ENCODE peak calls at places on chromosomes 4 and X, in six cellular contexts. G is HFF-Myc, O is lower lobe of right lung, W is mammary epithelial cell, H is fibroblast of mammary gland, Z is IMR-90. E is an unnamed sample.
A peak's percentile ranks its signal among the peaks of the same experiment; 100 is the strongest.

GRCh38 chr4:147941373-147941772 is 209.5 kb downstream of the ARHGAP10 start:
- DNase-seq in G (no peak), O (no peak), W (no peak), H (no peak), Z (no peak), E (no peak)

GRCh38 chrX:138886769-138887168 is 175.3 kb upstream of the FGF13 start:
- DNase-seq in G (no peak), O (no peak), W (peak; percentile 73), H (peak; percentile 47), Z (no peak), E (no peak)

GRCh38 chr4:1246901-1247810 is 1.8 kb downstream of the CTBP1 start:
- DNase-seq in G (no peak), O (peak; percentile 50), W (peak; percentile 8), H (no peak), Z (no peak), E (peak; percentile 48)

GRCh38 chr4:10655968-10656367 is 28.6 kb downstream of the CLNK start:
- DNase-seq in G (peak; percentile 33), O (no peak), W (peak; percentile 52), H (peak; percentile 82), Z (peak; percentile 88), E (peak; percentile 62)

GRCh38 chrX:45758319-45758718 is 557.6 kb upstream of the DIPK2B start:
- DNase-seq in G (no peak), O (no peak), W (peak; percentile 89), H (peak; percentile 91), Z (peak; percentile 93), E (peak; percentile 75)

GRCh38 chrX:39580043-39580442 is 517.7 kb downstream of the BCOR start:
- DNase-seq in G (no peak), O (no peak), W (no peak), H (no peak), Z (no peak), E (no peak)

GRCh38 chr4:8110071-8110986 is 48.3 kb downstream of the ABLIM2 start:
- DNase-seq in G (no peak), O (no peak), W (peak; percentile 85), H (no peak), Z (no peak), E (no peak)

GRCh38 chrX:97685753-97686152 is 802.0 kb downstream of the RPA4 start:
- DNase-seq in G (no peak), O (no peak), W (peak; percentile 12), H (peak; percentile 44), Z (peak; percentile 40), E (peak; percentile 5)

GRCh38 chr4:155249036-155249566 is 40.7 kb downstream of the NPY2R start:
- DNase-seq in G (no peak), O (no peak), W (no peak), H (no peak), Z (no peak), E (no peak)

GRCh38 chr4:92521941-92522340 is 218.2 kb downstream of the GRID2 start:
- DNase-seq in G (no peak), O (no peak), W (no peak), H (no peak), Z (no peak), E (no peak)

DNA sequence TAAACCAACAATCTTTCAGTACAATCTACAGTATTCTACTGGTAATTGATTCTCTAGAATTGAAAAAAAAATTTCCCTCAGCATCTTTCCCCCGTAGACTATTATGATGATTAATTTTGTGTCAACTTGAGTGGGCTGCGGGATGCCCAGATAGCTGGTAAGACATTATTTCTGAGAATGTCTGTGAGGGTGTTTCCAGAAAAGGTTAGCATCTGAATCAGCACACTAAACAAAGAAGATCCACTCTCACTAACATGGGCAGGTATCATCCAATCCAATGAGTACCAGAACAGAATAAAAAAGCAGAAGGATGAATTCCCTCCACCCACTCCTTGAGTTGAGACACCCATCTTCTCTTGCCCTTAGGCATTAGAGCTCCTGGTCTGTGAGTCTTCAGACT is 186.1 kb upstream of the MAB21L2 start:
- DNase-seq in G (no peak), O (no peak), W (no peak), H (no peak), Z (no peak), E (no peak)
- H3K4me3 ChIP-seq in G (no peak overlapping the region), O (no peak overlapping the region), W (no peak overlapping the region), H (no peak overlapping the region), Z (no peak overlapping the region), E (no peak overlapping the region)

DNA sequence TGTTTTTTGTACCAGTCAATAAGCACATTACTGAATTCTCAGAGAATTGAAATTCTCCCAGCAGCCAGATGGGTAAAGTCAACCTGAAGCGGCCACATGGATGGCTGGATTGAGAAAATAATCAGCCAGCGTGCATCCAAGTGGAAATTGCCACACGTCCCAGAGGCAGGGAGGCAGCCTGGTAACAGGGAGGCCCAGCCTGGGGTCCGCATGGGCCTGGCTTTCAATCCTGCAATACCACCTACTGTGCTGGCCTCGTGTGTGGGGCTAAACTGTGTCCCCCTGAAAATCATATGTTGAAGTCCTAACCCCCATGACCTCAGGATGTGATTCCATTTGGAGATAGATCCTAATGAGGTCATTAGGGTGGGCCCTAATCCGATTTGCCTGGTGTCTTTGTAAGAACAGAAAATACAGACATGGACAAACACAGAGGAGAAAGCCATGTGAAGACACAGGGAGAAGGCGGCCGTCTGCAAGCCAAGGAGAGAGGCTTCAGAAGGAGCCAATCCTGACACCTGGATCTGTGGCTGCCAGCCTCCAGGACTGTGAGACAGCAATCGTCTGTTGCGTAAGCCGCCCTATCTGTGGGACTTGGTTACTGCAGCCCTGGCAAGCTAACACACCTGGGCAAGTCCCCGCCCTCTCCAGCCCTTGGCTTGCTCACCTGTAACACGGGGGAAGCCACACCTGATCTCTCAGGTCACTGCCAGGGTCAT is 90.3 kb downstream of the JAKMIP1 start:
- DNase-seq in G (no peak), O (no peak), W (peak; percentile 24), H (no peak), Z (no peak), E (no peak)
- TF ChIP-seq CTCF in G (no peak), O (peak; percentile 26), W (no peak), H (no peak), Z (no peak), E (no peak)

GRCh38 chr4:37666625-37667071 is 19.5 kb downstream of the RELL1 start:
- DNase-seq in G (peak; percentile 70), O (no peak), W (peak; percentile 92), H (peak; percentile 96), Z (peak; percentile 95), E (peak; percentile 88)
- H3K4me3 ChIP-seq in G (no peak overlapping the region), O (no peak overlapping the region), W (no peak overlapping the region), H (no peak overlapping the region), Z (no peak overlapping the region), E (no peak overlapping the region)

GRCh38 chrX:154323537-154323936 is 27.9 kb downstream of the TKTL1 start:
- DNase-seq in G (no peak), O (no peak), W (no peak), H (no peak), Z (no peak), E (no peak)

GRCh38 chrX:154322890-154323289 is 27.3 kb downstream of the TKTL1 start:
- DNase-seq in G (no peak), O (no peak), W (no peak), H (no peak), Z (no peak), E (no peak)

GRCh38 chrX:154320406-154320805 is 24.8 kb downstream of the TKTL1 start:
- DNase-seq in G (no peak), O (no peak), W (no peak), H (no peak), Z (no peak), E (no peak)

GRCh38 chrX:154321152-154321551 is 25.6 kb downstream of the TKTL1 start:
- DNase-seq in G (no peak), O (no peak), W (no peak), H (no peak), Z (no peak), E (no peak)

DNA sequence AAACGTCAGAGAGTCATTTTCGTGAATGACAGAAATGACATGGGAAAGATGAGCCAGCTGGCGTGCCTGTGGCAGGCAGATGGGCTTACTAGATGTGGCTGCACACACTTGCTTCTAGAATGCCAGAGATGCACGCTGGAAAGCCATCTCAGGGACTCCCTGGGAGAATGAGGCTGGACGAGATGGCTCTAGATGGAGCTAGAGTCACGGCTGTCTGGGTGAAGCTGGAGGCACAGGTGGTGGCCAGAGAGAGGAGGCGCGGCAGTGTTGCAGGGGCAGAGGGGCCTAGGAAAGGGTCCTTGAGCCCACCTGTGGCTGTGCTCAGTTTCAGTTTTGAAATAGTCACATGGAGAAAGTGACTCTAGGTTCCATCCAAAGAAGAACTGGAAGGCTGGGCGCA is 26.0 kb downstream of the TKTL1 start:
- DNase-seq in G (no peak), O (no peak), W (no peak), H (no peak), Z (no peak), E (peak; percentile 9)
- TF ChIP-seq CTCF in G (no peak), O (no peak), W (no peak), H (no peak), Z (peak; percentile 20), E (no peak)

GRCh38 chr4:183798921-183799307 is 106.2 kb upstream of the STOX2 start:
- DNase-seq in G (no peak), O (no peak), W (peak; percentile 6), H (no peak), Z (no peak), E (no peak)

GRCh38 chr4:183797445-183798248 is 107.5 kb upstream of the STOX2 start:
- DNase-seq in G (no peak), O (peak; percentile 71), W (peak; percentile 48), H (peak; percentile 20), Z (no peak), E (peak; percentile 8)

GRCh38 chr4:183797041-183797444 is 108.1 kb upstream of the STOX2 start:
- DNase-seq in G (no peak), O (peak; percentile 73), W (peak; percentile 32), H (no peak), Z (no peak), E (no peak)

GRCh38 chr4:183801460-183802168 is 103.5 kb upstream of the STOX2 start:
- DNase-seq in G (no peak), O (peak; percentile 82), W (no peak), H (no peak), Z (no peak), E (no peak)

DNA sequence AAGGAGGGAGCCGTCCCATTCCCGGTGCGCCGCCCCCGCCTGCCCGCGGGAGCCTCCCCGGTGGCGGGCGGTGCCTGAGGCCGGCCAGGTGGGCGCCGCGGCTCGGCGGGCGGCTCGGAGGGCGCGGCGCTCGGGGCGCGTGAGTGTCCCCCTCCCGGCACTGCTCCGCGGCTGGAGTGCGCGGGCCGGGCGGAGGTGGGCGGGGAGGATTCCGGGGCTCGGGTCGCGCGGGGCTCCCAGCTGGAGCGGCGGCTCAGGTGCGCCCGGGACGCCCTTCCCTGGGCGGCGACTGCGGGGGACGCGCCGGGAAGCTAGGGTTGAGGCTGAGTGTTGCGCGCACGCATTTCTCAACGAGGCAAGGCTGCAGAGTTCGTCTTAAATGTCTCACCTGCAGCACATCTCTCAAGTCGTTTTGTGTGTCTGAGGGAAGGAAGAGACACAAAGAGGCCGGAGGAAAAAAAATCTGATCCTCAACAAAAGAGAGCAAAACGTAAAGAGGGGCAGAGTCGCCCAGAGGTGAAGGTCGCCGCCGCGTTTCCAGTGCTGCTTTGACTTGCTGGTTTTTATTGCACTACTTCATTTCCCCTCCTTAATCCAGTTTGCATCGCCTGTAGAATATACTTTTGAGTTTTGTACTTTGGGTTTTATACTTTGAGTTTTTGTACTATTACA is 106.7 kb upstream of the STOX2 start:
- DNase-seq in G (no peak), O (peak; percentile 55), W (peak; percentile 40), H (no peak), Z (no peak), E (no peak)
- H3K4me3 ChIP-seq in G (no peak overlapping the region), O (peak overlapping the region; percentile 66), W (peak overlapping the region; percentile 60), H (no peak overlapping the region), Z (peak overlapping the region; percentile 24), E (no peak overlapping the region)

GRCh38 chrX:16836371-16836770 is 33.8 kb downstream of the RBBP7 start:
- DNase-seq in G (no peak), O (peak; percentile 44), W (no peak), H (peak; percentile 41), Z (peak; percentile 13), E (peak; percentile 51)
- TF ChIP-seq CTCF in G (peak; percentile 32), O (peak; percentile 37), W (peak; percentile 31), H (peak; percentile 29), Z (peak; percentile 49), E (no peak)

E was measured in foreskin fibroblast.